ENCODE peak calls at places on chromosomes 2 and 18, in eight cellular contexts. U is Caki2; X is T1000; Y is psoas muscle; S is ovary; B is small intestine; M is activated CD4-positive, CD25-positive, alpha-beta regulatory T cell; D is vagina. V is an unnamed sample.

GRCh38 chr2:27089111-27089954 is 2.8 kb downstream of the KHK start:
- DNase-seq in U (no peak), X (no peak), Y (peak; percentile 47), S (peak; percentile 19), B (peak; percentile 62), M (no peak), D (no peak), V (no peak)

GRCh38 chr2:233387667-233388528 is 33.6 kb downstream of the DGKD start:
- DNase-seq in U (peak; percentile 54), X (no peak), Y (peak; percentile 91), S (peak; percentile 97), B (no peak), M (no peak), D (peak; percentile 93), V (no peak)

GRCh38 chr18:28792404-28793103 is 615.6 kb upstream of the CDH2 start:
- DNase-seq in U (no peak), X (no peak), Y (no peak), S (no peak), B (peak; percentile 79), M (no peak), D (no peak), V (no peak)

GRCh38 chr2:148540022-148540421 is 104.5 kb upstream of the EPC2 start:
- DNase-seq in U (no peak), X (no peak), Y (no peak), S (no peak), B (no peak), M (no peak), D (no peak), V (no peak)

GRCh38 chr18:49907346-49907929 is 94.1 kb upstream of the ACAA2 start:
- DNase-seq in U (peak; percentile 28), X (no peak), Y (no peak), S (no peak), B (no peak), M (no peak), D (no peak), V (no peak)

GRCh38 chr2:62458206-62459035 is 47.6 kb downstream of the TMEM17 start:
- DNase-seq in U (no peak), X (no peak), Y (peak; percentile 69), S (no peak), B (no peak), M (no peak), D (no peak), V (no peak)

GRCh38 chr2:220191031-220191430 is 563.6 kb downstream of the SLC4A3 start:
- DNase-seq in U (no peak), X (no peak), Y (no peak), S (no peak), B (no peak), M (no peak), D (no peak), V (no peak)

GRCh38 chr2:86793752-86794151 is 3.0 kb upstream of the CD8A start:
- DNase-seq in U (no peak), X (no peak), Y (no peak), S (no peak), B (peak; percentile 43), M (no peak), D (no peak), V (no peak)

GRCh38 chr2:160039166-160039903 is 23.1 kb downstream of the PLA2R1 start:
- DNase-seq in U (peak; percentile 72), X (peak; percentile 49), Y (no peak), S (peak; percentile 38), B (no peak), M (no peak), D (no peak), V (no peak)

GRCh38 chr2:168583710-168584521 is 127.8 kb downstream of the CERS6 start:
- DNase-seq in U (peak; percentile 33), X (peak; percentile 39), Y (no peak), S (peak; percentile 42), B (no peak), M (no peak), D (no peak), V (peak; percentile 65)

GRCh38 chr2:96899084-96899735 is 29.3 kb upstream of the SEMA4C start:
- DNase-seq in U (peak; percentile 66), X (no peak), Y (peak; percentile 88), S (no peak), B (no peak), M (no peak), D (no peak), V (no peak)

GRCh38 chr2:10278763-10279471 is 23.8 kb upstream of the HPCAL1 start:
- DNase-seq in U (no peak), X (no peak), Y (no peak), S (no peak), B (no peak), M (no peak), D (no peak), V (no peak)

GRCh38 chr2:185372188-185372587 is 366.4 kb upstream of the FSIP2 start:
- DNase-seq in U (peak; percentile 25), X (no peak), Y (no peak), S (no peak), B (peak; percentile 69), M (no peak), D (no peak), V (no peak)

GRCh38 chr18:62485684-62486083 is 37.1 kb upstream of the ZCCHC2 start:
- DNase-seq in U (peak; percentile 79), X (peak; percentile 22), Y (no peak), S (no peak), B (peak; percentile 82), M (no peak), D (no peak), V (peak; percentile 95)

GRCh38 chr2:11377915-11378649 is 33.6 kb upstream of the ROCK2 start:
- DNase-seq in U (no peak), X (no peak), Y (no peak), S (peak; percentile 59), B (peak; percentile 82), M (no peak), D (no peak), V (no peak)

GRCh38 chr2:115162454-115163293 is 720.2 kb downstream of the DPP10 start:
- DNase-seq in U (no peak), X (no peak), Y (peak; percentile 23), S (no peak), B (peak; percentile 5), M (no peak), D (no peak), V (no peak)

GRCh38 chr2:45904267-45904921 is 252.9 kb downstream of the PRKCE start:
- DNase-seq in U (no peak), X (no peak), Y (no peak), S (no peak), B (no peak), M (no peak), D (no peak), V (no peak)

GRCh38 chr2:147451902-147452515 is 392.8 kb upstream of the ACVR2A start:
- DNase-seq in U (no peak), X (no peak), Y (no peak), S (no peak), B (no peak), M (no peak), D (no peak), V (no peak)

GRCh38 chr2:84963692-84964405 is 7.1 kb upstream of the KCMF1 start:
- DNase-seq in U (peak; percentile 83), X (peak; percentile 22), Y (no peak), S (no peak), B (peak; percentile 93), M (no peak), D (no peak), V (no peak)

GRCh38 chr2:169397697-169398096 is 35.4 kb upstream of the LRP2 start:
- DNase-seq in U (no peak), X (no peak), Y (no peak), S (no peak), B (peak; percentile 27), M (no peak), D (no peak), V (no peak)

GRCh38 chr2:228064796-228065315 is 116.6 kb downstream of the SPHKAP start:
- DNase-seq in U (no peak), X (no peak), Y (no peak), S (no peak), B (no peak), M (no peak), D (no peak), V (no peak)

GRCh38 chr2:240919161-240919781 is 13.1 kb downstream of the CROCC2 start:
- DNase-seq in U (no peak), X (no peak), Y (peak; percentile 45), S (peak; percentile 15), B (no peak), M (no peak), D (peak; percentile 79), V (no peak)

V was measured in epithelial cell of prostate.